ENCODE peak calls at places on chromosomes 1 and 21, in five cellular contexts. Y, G, L, D and T are unnamed samples.

GRCh38 chr1:14413809-14414208 is 184.7 kb upstream of the KAZN start:
- DNase-seq in G (no peak), L (peak; percentile 8), D (no peak), Y (no peak), T (no peak)

GRCh38 chr1:107954121-107954520 is 10.9 kb downstream of the VAV3 start:
- DNase-seq in Y (no peak), D (no peak), L (no peak), G (no peak), T (no peak)

GRCh38 chr1:7552402-7552801 is 218.7 kb upstream of the VAMP3 start:
- DNase-seq in L (peak; percentile 89), D (peak; percentile 40), G (no peak), Y (no peak), T (no peak)

GRCh38 chr1:119743308-119743707 is 25.4 kb downstream of the HMGCS2 start:
- DNase-seq in Y (no peak), G (no peak), L (peak; percentile 3), D (peak; percentile 50), T (no peak)

GRCh38 chr1:1024421-1025415 is 4.8 kb downstream of the AGRN start:
- DNase-seq in D (no peak), Y (peak; percentile 65), G (no peak), L (peak; percentile 21), T (peak; percentile 87)

GRCh38 chr1:212498243-212498642 is 65.5 kb downstream of the NENF start:
- DNase-seq in G (no peak), Y (peak; percentile 35), D (no peak), L (peak; percentile 86), T (peak; percentile 96)

GRCh38 chr1:43067856-43068751 is 104.0 kb downstream of the EBNA1BP2 start:
- DNase-seq in Y (no peak), L (no peak), D (peak; percentile 26), G (no peak), T (no peak)

GRCh38 chr1:71882241-71883036 is 399.9 kb downstream of the NEGR1 start:
- DNase-seq in G (no peak), L (no peak), Y (no peak), D (no peak), T (no peak)

GRCh38 chr1:63821650-63822049 is 47.8 kb downstream of the ROR1 start:
- DNase-seq in Y (no peak), L (peak; percentile 85), G (no peak), D (no peak), T (peak; percentile 14)

GRCh38 chr1:115929846-115930245 is 46.5 kb upstream of the SLC22A15 start:
- DNase-seq in D (no peak), Y (no peak), L (peak; percentile 58), G (no peak), T (peak; percentile 61)

GRCh38 chr1:1760715-1761114 is 17.6 kb downstream of the NADK start:
- DNase-seq in D (no peak), G (no peak), L (no peak), Y (no peak), T (no peak)

GRCh38 chr1:65265296-65266271 is 43.8 kb upstream of the DNAJC6 start:
- DNase-seq in D (peak; percentile 54), G (no peak), Y (no peak), L (peak; percentile 37), T (peak; percentile 51)

GRCh38 chr1:205267306-205267902 is 39.7 kb downstream of the TMCC2 start:
- DNase-seq in Y (no peak), L (no peak), G (no peak), D (no peak), T (no peak)

GRCh38 chr1:75392278-75392677 is 218.6 kb downstream of the SLC44A5 start:
- DNase-seq in L (no peak), G (no peak), Y (no peak), D (no peak), T (no peak)

GRCh38 chr21:30268608-30269197 is 14.0 kb downstream of the KRTAP24-1 start:
- DNase-seq in Y (no peak), L (peak; percentile 4), D (no peak), G (no peak), T (peak; percentile 30)

GRCh38 chr21:30463713-30464112 is 16.5 kb downstream of the KRTAP19-1 start:
- DNase-seq in D (no peak), G (no peak), L (no peak), Y (peak; percentile 1), T (peak; percentile 30)

GRCh38 chr1:33036051-33036525 is 595 bp downstream of the AK2 start:
- DNase-seq in Y (peak; percentile 45), G (no peak), D (no peak), L (no peak), T (peak; percentile 40)

GRCh38 chr1:162128693-162129356 is 59.3 kb downstream of the NOS1AP start:
- DNase-seq in D (no peak), L (no peak), Y (no peak), G (no peak), T (no peak)

GRCh38 chr1:152511596-152511995 is 993 bp downstream of the LCE5A start:
- DNase-seq in G (no peak), D (no peak), L (no peak), Y (no peak), T (no peak)

GRCh38 chr1:11990303-11991032 is 10.2 kb downstream of the MFN2 start:
- DNase-seq in Y (no peak), G (no peak), L (no peak), D (peak; percentile 54), T (peak; percentile 41)

GRCh38 chr1:171226757-171227370 is 21.4 kb upstream of the FMO1 start:
- DNase-seq in D (no peak), G (no peak), Y (peak; percentile 60), L (peak; percentile 91), T (peak; percentile 80)

GRCh38 chr1:1432951-1433803 is 2.3 kb upstream of the VWA1 start:
- DNase-seq in L (no peak), D (peak; percentile 85), Y (no peak), G (no peak), T (peak; percentile 81)

GRCh38 chr1:7831458-7831857 is 21.4 kb downstream of the UTS2 start:
- DNase-seq in L (no peak), Y (no peak), G (no peak), D (no peak), T (no peak)

GRCh38 chr1:66327582-66327981 is 206.4 kb upstream of the SGIP1 start:
- DNase-seq in Y (no peak), G (no peak), L (no peak), D (no peak), T (no peak)

GRCh38 chr1:82700476-82700875 is 899.7 kb downstream of the ADGRL2 start:
- DNase-seq in Y (no peak), G (no peak), D (no peak), L (no peak), T (no peak)

GRCh38 chr1:52856026-52856425 is 13.5 kb downstream of the ZYG11A start:
- DNase-seq in G (no peak), L (no peak), Y (no peak), D (no peak), T (peak; percentile 82)

GRCh38 chr1:38870996-38871395 is 2.2 kb downstream of the MYCBP start:
- DNase-seq in Y (no peak), L (no peak), G (no peak), D (no peak), T (no peak)

GRCh38 chr1:61337981-61338848 is 255.9 kb downstream of the NFIA start:
- DNase-seq in L (peak; percentile 91), G (no peak), D (peak; percentile 69), Y (peak; percentile 81), T (peak; percentile 92)

GRCh38 chr21:42724226-42724920 is 71.0 kb downstream of the PDE9A start:
- DNase-seq in G (no peak), D (peak; percentile 24), L (peak; percentile 91), Y (peak; percentile 51), T (peak; percentile 59)